ENCODE peak calls at places on chromosomes 3 and 15, in six cellular contexts. K is cardiac muscle cell; H is fibroblast of lung; M is stomach; A is left lung; E is CD4-positive, CD25-positive, alpha-beta regulatory T cell. D is an unnamed sample.

GRCh38 chr15:62119224-62119925 is 45.7 kb downstream of the C2CD4B start:
- DNase-seq in M (no peak), A (no peak), K (peak; percentile 95), H (peak; percentile 95), E (no peak), D (peak; percentile 81)

GRCh38 chr15:88648357-88649214 is 9.8 kb downstream of the ISG20 start:
- DNase-seq in A (no peak), M (peak; percentile 79), H (peak; percentile 22), K (no peak), E (peak; percentile 23), D (peak; percentile 88)

GRCh38 chr15:33807665-33808064 is 160.6 kb upstream of the CHRM5 start:
- DNase-seq in K (no peak), M (no peak), A (no peak), E (no peak), H (no peak), D (no peak)

GRCh38 chr3:171234298-171235020 is 207.9 kb upstream of the SLC2A2 start:
- DNase-seq in H (no peak), M (no peak), E (no peak), K (no peak), A (peak; percentile 26), D (no peak)

GRCh38 chr3:71056327-71056726 is 527.2 kb downstream of the FOXP1 start:
- DNase-seq in H (peak; percentile 70), A (no peak), E (no peak), K (peak; percentile 59), M (no peak), D (no peak)

GRCh38 chr3:69116897-69117296 is 5.5 kb downstream of the LMOD3 start:
- DNase-seq in M (peak; percentile 47), H (no peak), A (no peak), K (no peak), E (no peak), D (peak; percentile 18)

GRCh38 chr3:121592856-121593702 is at the start of gene FBXO40:
- DNase-seq in E (no peak), K (peak; percentile 2), H (peak; percentile 9), A (no peak), M (no peak), D (peak; percentile 24)

GRCh38 chr15:73374599-73374998 is 5.8 kb upstream of the HCN4 start:
- DNase-seq in H (no peak), A (no peak), E (no peak), M (no peak), K (no peak), D (no peak)

GRCh38 chr3:113019182-113020137 is 28.7 kb downstream of the GTPBP8 start:
- DNase-seq in E (peak; percentile 77), A (peak; percentile 96), K (peak; percentile 97), M (peak; percentile 89), H (peak; percentile 92), D (peak; percentile 89)

GRCh38 chr3:32500880-32501784 is 1.5 kb downstream of the CMTM6 start:
- DNase-seq in E (no peak), M (no peak), K (peak; percentile 45), A (peak; percentile 83), H (no peak), D (no peak)

GRCh38 chr3:3778641-3779270 is 20.5 kb upstream of the LRRN1 start:
- DNase-seq in H (no peak), K (no peak), E (no peak), A (no peak), M (no peak), D (no peak)

GRCh38 chr15:25981114-25981513 is 118.0 kb upstream of the ATP10A start:
- DNase-seq in K (no peak), M (no peak), E (no peak), A (no peak), H (no peak), D (no peak)

GRCh38 chr3:106071306-106071705 is 202.5 kb upstream of the CBLB start:
- DNase-seq in M (no peak), E (no peak), K (no peak), A (no peak), H (no peak), D (no peak)

GRCh38 chr15:38670142-38671002 is 105.8 kb upstream of the RASGRP1 start:
- DNase-seq in M (no peak), A (no peak), H (no peak), K (no peak), E (peak; percentile 62), D (peak; percentile 46)

GRCh38 chr3:139541156-139541897 is 1.8 kb upstream of the RBP1 start:
- DNase-seq in E (no peak), K (no peak), M (no peak), H (no peak), A (no peak), D (no peak)

GRCh38 chr3:36701903-36702374 is 62.4 kb downstream of the DCLK3 start:
- DNase-seq in E (no peak), H (peak; percentile 94), M (no peak), A (no peak), K (peak; percentile 52), D (no peak)

GRCh38 chr3:96331341-96331740 is 483.1 kb upstream of the EPHA6 start:
- DNase-seq in H (no peak), K (no peak), A (no peak), M (no peak), E (no peak), D (no peak)

GRCh38 chr15:72136170-72137051 is 18.2 kb downstream of the SENP8 start:
- DNase-seq in A (no peak), H (no peak), K (no peak), E (no peak), M (no peak), D (no peak)

GRCh38 chr3:58206406-58207011 is 4.3 kb downstream of the DNASE1L3 start:
- DNase-seq in E (no peak), H (peak; percentile 17), A (no peak), M (no peak), K (peak; percentile 38), D (no peak)

GRCh38 chr3:196292281-196292923 is 4.9 kb upstream of the PCYT1A start:
- DNase-seq in M (no peak), A (no peak), E (no peak), H (no peak), K (no peak), D (peak; percentile 36)

GRCh38 chr3:184626942-184627341 is 65.4 kb downstream of the EPHB3 start:
- DNase-seq in E (no peak), M (no peak), A (no peak), H (no peak), K (no peak), D (no peak)

GRCh38 chr3:15636028-15636709 is 34.6 kb downstream of the BTD start:
- DNase-seq in A (no peak), H (peak; percentile 89), M (no peak), K (peak; percentile 87), E (no peak), D (no peak)

GRCh38 chr15:75732809-75733451 is 20.3 kb upstream of the CSPG4 start:
- DNase-seq in E (peak; percentile 16), A (peak; percentile 74), K (peak; percentile 76), M (peak; percentile 73), H (peak; percentile 73), D (peak; percentile 57)

GRCh38 chr3:12875857-12876451 is 34.6 kb upstream of the RPL32 start:
- DNase-seq in A (no peak), E (no peak), M (peak; percentile 62), K (peak; percentile 54), H (peak; percentile 28), D (peak; percentile 14)

DNA sequence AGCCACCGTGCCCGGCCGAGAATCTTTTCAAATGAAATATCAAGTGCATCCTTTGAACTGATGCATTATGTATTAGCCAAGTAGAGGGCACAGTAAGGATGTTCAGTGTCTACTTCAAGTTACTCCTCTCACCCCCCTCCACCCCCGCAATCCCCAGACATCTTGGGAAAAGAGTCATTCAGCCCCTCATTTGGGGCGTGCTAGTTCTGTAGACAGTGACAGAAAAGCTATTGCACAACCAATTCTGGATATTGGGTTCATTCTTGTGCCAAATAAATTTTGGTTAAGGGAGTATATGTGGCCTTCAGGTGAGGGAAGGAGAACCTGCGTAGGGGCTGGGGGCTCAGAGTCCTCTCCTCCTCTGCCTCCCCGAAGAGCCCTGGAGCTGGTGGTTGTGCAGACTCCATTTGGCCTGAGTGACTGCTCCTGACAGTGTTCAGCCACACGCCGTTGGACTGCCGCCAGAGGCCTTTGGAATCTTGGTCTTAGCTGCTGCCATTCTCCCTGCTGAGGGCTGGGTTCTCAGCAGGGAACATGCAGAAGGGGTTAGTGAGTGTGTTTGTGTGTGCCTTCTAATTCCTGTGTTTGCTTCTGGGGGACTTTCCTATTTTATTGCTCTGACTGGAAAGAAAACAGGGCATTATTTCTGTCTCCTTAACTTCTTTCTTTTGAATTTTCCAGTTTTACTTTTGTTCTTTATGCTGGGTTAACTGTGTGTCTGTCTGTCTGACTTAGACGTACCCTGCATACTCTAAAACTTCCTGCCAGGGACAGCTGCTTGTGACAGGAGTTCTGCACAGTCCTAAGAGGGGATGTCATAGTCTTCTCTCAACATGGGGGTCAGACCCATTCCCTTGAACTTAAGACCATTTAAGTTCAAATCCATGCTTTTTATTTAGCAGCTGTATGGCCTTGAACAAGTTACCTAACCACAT is 21.0 kb downstream of the RARB start:
- DNase-seq in H (peak; percentile 75), A (peak; percentile 84), E (no peak), K (peak; percentile 91), M (peak; percentile 86), D (peak; percentile 70)
- H3K4me3 ChIP-seq in H (no peak overlapping the region), A (no peak overlapping the region), E (no peak overlapping the region), K (no peak overlapping the region), M (no peak overlapping the region), D (no peak overlapping the region)

DNA sequence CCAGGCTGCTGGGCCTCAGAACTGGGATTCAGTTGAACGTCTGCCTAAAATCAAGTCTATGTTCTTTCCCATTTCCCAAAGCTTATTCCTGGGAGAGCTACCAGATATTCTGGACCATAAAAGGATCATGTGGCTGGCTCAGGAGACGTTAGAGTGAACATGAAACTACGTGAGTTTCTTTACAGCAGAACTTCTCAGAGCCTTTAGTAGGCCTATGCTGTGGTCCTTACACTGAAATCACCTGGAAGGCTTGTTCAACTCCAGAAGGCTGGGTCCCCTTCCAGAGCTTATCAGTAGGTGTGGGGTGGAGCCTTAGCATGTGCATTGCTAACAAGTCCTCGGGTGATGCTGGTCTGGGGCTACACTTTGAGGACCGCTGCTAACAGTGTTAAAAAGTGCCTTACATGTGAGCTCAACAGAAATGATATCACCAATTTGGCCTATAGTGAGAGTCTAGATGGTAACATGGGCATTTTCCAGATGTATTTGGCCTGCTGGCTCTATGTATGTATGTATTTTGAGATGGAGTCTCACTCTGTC is 50.7 kb downstream of the LMCD1 start:
- DNase-seq in E (no peak), K (no peak), A (no peak), M (no peak), H (no peak), D (no peak)
- H3K27ac ChIP-seq in E (no peak overlapping the region), K (no peak overlapping the region), A (no peak overlapping the region), M (no peak overlapping the region), H (no peak overlapping the region), D (no peak overlapping the region)

DNA sequence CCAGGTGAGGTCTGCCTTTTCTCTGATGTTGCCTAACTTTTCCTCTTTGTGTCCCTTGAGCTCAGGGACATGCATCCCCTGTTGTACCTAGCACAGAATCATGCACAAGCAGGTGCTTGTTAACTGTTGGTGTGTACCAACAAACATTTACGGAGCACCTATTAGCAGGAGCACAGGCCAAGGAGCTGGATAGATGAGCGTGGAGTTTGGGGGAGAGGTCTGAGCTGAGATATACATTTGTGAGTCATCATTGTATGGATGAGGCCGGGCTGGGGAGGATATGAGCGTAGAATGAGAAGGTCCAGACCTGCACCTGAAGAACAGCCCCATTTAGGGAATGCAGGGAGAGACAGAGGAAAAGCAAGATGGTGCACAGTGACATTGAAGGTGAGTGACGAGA is 53.4 kb downstream of the SMAD3 start:
- DNase-seq in A (no peak), M (no peak), E (no peak), H (no peak), K (no peak), D (no peak)
- H3K4me1 ChIP-seq in A (peaks cover 26% of the 10 kb centered on the region), M (peaks cover 67% of the 10 kb centered on the region), E (peaks cover 87% of the 10 kb centered on the region), H (peaks cover 74% of the 10 kb centered on the region), K (peaks cover 6% of the 10 kb centered on the region), D (peaks cover 38% of the 10 kb centered on the region)

GRCh38 chr3:6680119-6680806 is 180.7 kb upstream of the GRM7 start:
- DNase-seq in M (no peak), A (no peak), K (no peak), E (no peak), H (no peak), D (no peak)

GRCh38 chr3:6679510-6679909 is 181.4 kb upstream of the GRM7 start:
- DNase-seq in A (no peak), E (no peak), M (no peak), H (no peak), K (no peak), D (no peak)
- H3K4me3 ChIP-seq in A (no peak overlapping the region), E (no peak overlapping the region), M (no peak overlapping the region), H (no peak overlapping the region), K (no peak overlapping the region), D (no peak overlapping the region)

D was measured in small intestine.